ENCODE peak calls at places on chromosomes 2 and 18, in seven cellular contexts. One of them, this sample, is unnamed.
A peak's percentile ranks its signal among the peaks of the same experiment; 100 is the strongest.

GRCh38 chr2:218193716-218194115 is 23.3 kb upstream of the ARPC2 start:
- DNase-seq in NCI-H1694: peak; percentile 14
- DNase-seq in activated naive CD4-positive, alpha-beta T cell treated with anti-CD3 and anti-CD28 coated beads, Interleukin-2, amount 10 ng/mL, durations not matched to agents 7 days and 5 days: no peak
- DNase-seq in fibroblast of lung: no peak
- DNase-seq in WTC11: no peak
- DNase-seq in GM23248: no peak
- DNase-seq in left cardiac atrium: no peak
- DNase-seq in this sample: no peak

GRCh38 chr2:209426432-209426831 is 2.6 kb downstream of the MAP2 start:
- DNase-seq in GM23248: no peak
- DNase-seq in WTC11: no peak
- DNase-seq in left cardiac atrium: no peak
- DNase-seq in fibroblast of lung: peak; percentile 52
- DNase-seq in NCI-H1694: peak; percentile 38
- DNase-seq in activated naive CD4-positive, alpha-beta T cell treated with anti-CD3 and anti-CD28 coated beads, Interleukin-2, amount 10 ng/mL, durations not matched to agents 7 days and 5 days: no peak
- DNase-seq in this sample: peak; percentile 40

GRCh38 chr2:202545523-202545922 is 89.2 kb upstream of the FAM117B start:
- DNase-seq in GM23248: peak; percentile 24
- DNase-seq in NCI-H1694: no peak
- DNase-seq in WTC11: no peak
- DNase-seq in activated naive CD4-positive, alpha-beta T cell treated with anti-CD3 and anti-CD28 coated beads, Interleukin-2, amount 10 ng/mL, durations not matched to agents 7 days and 5 days: no peak
- DNase-seq in fibroblast of lung: no peak
- DNase-seq in left cardiac atrium: no peak
- DNase-seq in this sample: no peak

GRCh38 chr2:152525277-152525838 is 190.4 kb downstream of the FMNL2 start:
- DNase-seq in fibroblast of lung: peak; percentile 77
- DNase-seq in WTC11: no peak
- DNase-seq in NCI-H1694: no peak
- DNase-seq in activated naive CD4-positive, alpha-beta T cell treated with anti-CD3 and anti-CD28 coated beads, Interleukin-2, amount 10 ng/mL, durations not matched to agents 7 days and 5 days: no peak
- DNase-seq in left cardiac atrium: peak; percentile 40
- DNase-seq in GM23248: peak; percentile 85
- DNase-seq in this sample: no peak

GRCh38 chr2:106272202-106272807 is 78.2 kb upstream of the UXS1 start:
- DNase-seq in GM23248: no peak
- DNase-seq in NCI-H1694: no peak
- DNase-seq in left cardiac atrium: no peak
- DNase-seq in fibroblast of lung: no peak
- DNase-seq in WTC11: no peak
- DNase-seq in activated naive CD4-positive, alpha-beta T cell treated with anti-CD3 and anti-CD28 coated beads, Interleukin-2, amount 10 ng/mL, durations not matched to agents 7 days and 5 days: no peak
- DNase-seq in this sample: no peak

GRCh38 chr18:63025251-63025710 is 294.3 kb downstream of the BCL2 start:
- DNase-seq in left cardiac atrium: no peak
- DNase-seq in NCI-H1694: peak; percentile 3
- DNase-seq in WTC11: peak; percentile 57
- DNase-seq in activated naive CD4-positive, alpha-beta T cell treated with anti-CD3 and anti-CD28 coated beads, Interleukin-2, amount 10 ng/mL, durations not matched to agents 7 days and 5 days: no peak
- DNase-seq in fibroblast of lung: no peak
- DNase-seq in GM23248: peak; percentile 22
- DNase-seq in this sample: no peak

GRCh38 chr2:236752111-236752510 is 182.5 kb downstream of the ACKR3 start:
- DNase-seq in WTC11: no peak
- DNase-seq in activated naive CD4-positive, alpha-beta T cell treated with anti-CD3 and anti-CD28 coated beads, Interleukin-2, amount 10 ng/mL, durations not matched to agents 7 days and 5 days: no peak
- DNase-seq in left cardiac atrium: no peak
- DNase-seq in GM23248: no peak
- DNase-seq in NCI-H1694: no peak
- DNase-seq in fibroblast of lung: no peak
- DNase-seq in this sample: no peak

GRCh38 chr2:183222751-183223150 is 98.5 kb downstream of the NUP35 start:
- DNase-seq in WTC11: no peak
- DNase-seq in GM23248: no peak
- DNase-seq in activated naive CD4-positive, alpha-beta T cell treated with anti-CD3 and anti-CD28 coated beads, Interleukin-2, amount 10 ng/mL, durations not matched to agents 7 days and 5 days: no peak
- DNase-seq in left cardiac atrium: no peak
- DNase-seq in fibroblast of lung: peak; percentile 47
- DNase-seq in NCI-H1694: no peak
- DNase-seq in this sample: no peak

GRCh38 chr2:99656938-99657337 is 167.1 kb upstream of the REV1 start:
- DNase-seq in left cardiac atrium: no peak
- DNase-seq in NCI-H1694: no peak
- DNase-seq in activated naive CD4-positive, alpha-beta T cell treated with anti-CD3 and anti-CD28 coated beads, Interleukin-2, amount 10 ng/mL, durations not matched to agents 7 days and 5 days: no peak
- DNase-seq in GM23248: no peak
- DNase-seq in WTC11: no peak
- DNase-seq in fibroblast of lung: peak; percentile 61
- DNase-seq in this sample: no peak

GRCh38 chr2:20647764-20648164 is 3.1 kb downstream of the HS1BP3 start:
- DNase-seq in WTC11: no peak
- DNase-seq in activated naive CD4-positive, alpha-beta T cell treated with anti-CD3 and anti-CD28 coated beads, Interleukin-2, amount 10 ng/mL, durations not matched to agents 7 days and 5 days: no peak
- DNase-seq in NCI-H1694: no peak
- DNase-seq in GM23248: no peak
- DNase-seq in fibroblast of lung: no peak
- DNase-seq in left cardiac atrium: no peak
- DNase-seq in this sample: no peak

GRCh38 chr18:80106482-80107051 is 2.5 kb upstream of the ADNP2 start:
- DNase-seq in fibroblast of lung: no peak
- DNase-seq in NCI-H1694: no peak
- DNase-seq in left cardiac atrium: no peak
- DNase-seq in activated naive CD4-positive, alpha-beta T cell treated with anti-CD3 and anti-CD28 coated beads, Interleukin-2, amount 10 ng/mL, durations not matched to agents 7 days and 5 days: no peak
- DNase-seq in WTC11: no peak
- DNase-seq in GM23248: no peak
- DNase-seq in this sample: no peak

GRCh38 chr2:102599486-102599885 is 19.9 kb upstream of the SLC9A2 start:
- DNase-seq in fibroblast of lung: no peak
- DNase-seq in WTC11: peak; percentile 14
- DNase-seq in GM23248: no peak
- DNase-seq in left cardiac atrium: no peak
- DNase-seq in activated naive CD4-positive, alpha-beta T cell treated with anti-CD3 and anti-CD28 coated beads, Interleukin-2, amount 10 ng/mL, durations not matched to agents 7 days and 5 days: no peak
- DNase-seq in NCI-H1694: no peak
- DNase-seq in this sample: no peak

GRCh38 chr2:241794250-241794823 is 14.7 kb upstream of the NEU4 start:
- DNase-seq in GM23248: no peak
- DNase-seq in activated naive CD4-positive, alpha-beta T cell treated with anti-CD3 and anti-CD28 coated beads, Interleukin-2, amount 10 ng/mL, durations not matched to agents 7 days and 5 days: no peak
- DNase-seq in fibroblast of lung: no peak
- DNase-seq in left cardiac atrium: no peak
- DNase-seq in NCI-H1694: no peak
- DNase-seq in WTC11: no peak
- DNase-seq in this sample: no peak

GRCh38 chr18:32238635-32239268 is 48.9 kb downstream of the MEP1B start:
- DNase-seq in activated naive CD4-positive, alpha-beta T cell treated with anti-CD3 and anti-CD28 coated beads, Interleukin-2, amount 10 ng/mL, durations not matched to agents 7 days and 5 days: no peak
- DNase-seq in WTC11: peak; percentile 19
- DNase-seq in left cardiac atrium: no peak
- DNase-seq in GM23248: no peak
- DNase-seq in NCI-H1694: no peak
- DNase-seq in fibroblast of lung: no peak
- DNase-seq in this sample: no peak

GRCh38 chr2:55965966-55966365 is 42.4 kb upstream of the EFEMP1 start:
- DNase-seq in activated naive CD4-positive, alpha-beta T cell treated with anti-CD3 and anti-CD28 coated beads, Interleukin-2, amount 10 ng/mL, durations not matched to agents 7 days and 5 days: no peak
- DNase-seq in WTC11: no peak
- DNase-seq in fibroblast of lung: peak; percentile 62
- DNase-seq in GM23248: no peak
- DNase-seq in left cardiac atrium: no peak
- DNase-seq in NCI-H1694: no peak
- DNase-seq in this sample: no peak